ENCODE peak calls at places on chromosome 15, in eight cellular contexts. B, F, P, M, T, G, H and S are unnamed samples.

GRCh38 chr15:36897834-36898233 is 202.5 kb downstream of the MEIS2 start:
- DNase-seq in B (no peak), F (no peak), P (no peak), M (no peak), T (no peak), G (no peak), H (no peak), S (no peak)

GRCh38 chr15:29687204-29687768 is 135.0 kb downstream of the TJP1 start:
- DNase-seq in B (no peak), F (no peak), P (no peak), M (no peak), T (no peak), G (no peak), H (no peak), S (no peak)

GRCh38 chr15:96262497-96263268 is 67.8 kb upstream of the NR2F2 start:
- DNase-seq in B (no peak), F (no peak), P (no peak), M (no peak), T (no peak), G (no peak), H (peak), S (no peak)

GRCh38 chr15:100999369-100999768 is 80.2 kb downstream of the LRRK1 start:
- DNase-seq in B (no peak), F (no peak), P (no peak), M (no peak), T (no peak), G (no peak), H (peak), S (no peak)

GRCh38 chr15:52735231-52736089 is 54.7 kb downstream of the ONECUT1 start:
- DNase-seq in B (peak), F (peak), P (peak), M (peak), T (peak), G (peak), H (peak), S (peak)

GRCh38 chr15:99408236-99409096 is 157.2 kb downstream of the LRRC28 start:
- DNase-seq in B (no peak), F (no peak), P (no peak), M (peak), T (peak), G (peak), H (peak), S (peak)

GRCh38 chr15:41492597-41493204 is 973 bp upstream of the ITPKA start:
- DNase-seq in B (no peak), F (no peak), P (no peak), M (no peak), T (no peak), G (no peak), H (no peak), S (no peak)

GRCh38 chr15:90866161-90866715 is 2.1 kb upstream of the FURIN start:
- DNase-seq in B (no peak), F (no peak), P (no peak), M (no peak), T (no peak), G (no peak), H (no peak), S (no peak)

GRCh38 chr15:93771429-93772020 is 459.8 kb upstream of the MCTP2 start:
- DNase-seq in B (no peak), F (no peak), P (no peak), M (no peak), T (no peak), G (no peak), H (no peak), S (no peak)

GRCh38 chr15:69078638-69079037 is 64.1 kb downstream of the NOX5 start:
- DNase-seq in B (no peak), F (no peak), P (no peak), M (no peak), T (no peak), G (no peak), H (no peak), S (no peak)

GRCh38 chr15:69071265-69071664 is 56.8 kb downstream of the NOX5 start:
- DNase-seq in B (no peak), F (no peak), P (no peak), M (no peak), T (no peak), G (no peak), H (no peak), S (no peak)

GRCh38 chr15:69074843-69075224 is 60.3 kb downstream of the NOX5 start:
- DNase-seq in B (no peak), F (peak), P (no peak), M (peak), T (no peak), G (peak), H (no peak), S (no peak)

GRCh38 chr15:69075467-69075866 is 61.0 kb downstream of the NOX5 start:
- DNase-seq in B (no peak), F (no peak), P (no peak), M (no peak), T (no peak), G (no peak), H (no peak), S (no peak)

GRCh38 chr15:69074011-69074842 is 59.7 kb downstream of the NOX5 start:
- DNase-seq in B (peak), F (peak), P (no peak), M (peak), T (peak), G (peak), H (peak), S (no peak)
- TF ChIP-seq CTCF in B (no peak), F (peak), P (no peak), M (peak), T (no peak), G (no peak), H (no peak), S (no peak)

GRCh38 chr15:85880501-85881190 is 85.9 kb upstream of the KLHL25 start:
- DNase-seq in B (no peak), F (no peak), P (no peak), M (no peak), T (no peak), G (no peak), H (no peak), S (no peak)
- TF ChIP-seq CTCF in B (no peak), F (no peak), P (no peak), M (no peak), T (no peak), G (peak), H (no peak), S (no peak)

DNA sequence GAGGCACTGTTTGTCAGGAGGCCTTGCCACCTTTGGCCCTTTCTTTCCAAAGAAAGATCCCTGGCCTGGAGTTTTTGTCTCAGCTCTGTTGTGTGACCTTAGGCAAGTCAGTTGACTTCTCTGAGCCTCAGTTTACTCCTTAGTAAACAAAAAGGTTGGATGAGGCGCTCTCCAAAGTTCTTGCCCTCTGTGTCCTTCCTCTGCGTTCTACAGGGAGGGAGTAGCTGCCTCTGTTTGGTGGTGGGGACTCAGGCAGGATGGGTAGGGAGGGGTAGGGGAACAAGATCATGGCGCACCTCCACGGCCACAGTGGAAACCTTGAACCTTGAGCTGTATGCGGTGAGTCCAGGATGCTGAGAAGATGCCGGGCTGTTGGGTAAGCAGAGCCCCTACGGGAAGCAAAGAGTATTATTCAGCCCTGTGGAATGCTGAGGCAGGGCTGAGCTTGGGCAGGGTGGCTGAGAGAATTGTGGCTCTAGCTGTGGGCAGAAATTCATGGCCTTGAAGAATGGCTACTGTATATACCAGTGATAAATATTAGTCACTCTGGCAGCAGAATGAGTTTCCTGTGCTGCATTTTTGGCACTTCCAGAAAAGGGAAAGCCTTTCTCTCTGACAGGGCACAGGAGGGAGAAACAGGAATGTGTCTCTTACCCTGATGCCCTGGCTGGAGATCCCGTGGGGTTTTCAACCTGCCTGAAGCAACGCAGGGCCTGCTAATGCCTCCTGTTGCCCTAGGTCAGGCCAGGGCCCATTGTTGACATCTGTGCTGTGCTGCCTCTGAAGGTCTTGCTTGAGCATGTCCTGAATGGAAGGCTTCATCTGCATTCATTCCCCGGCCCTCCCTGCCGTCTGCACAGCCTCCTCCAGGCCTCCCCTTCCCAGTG is 39.9 kb downstream of the SMAD3 start:
- DNase-seq in B (no peak), F (no peak), P (no peak), M (peak), T (peak), G (no peak), H (peak), S (peak)
- TF ChIP-seq CTCF in B (no peak), F (peak), P (no peak), M (no peak), T (no peak), G (no peak), H (no peak), S (no peak)

DNA sequence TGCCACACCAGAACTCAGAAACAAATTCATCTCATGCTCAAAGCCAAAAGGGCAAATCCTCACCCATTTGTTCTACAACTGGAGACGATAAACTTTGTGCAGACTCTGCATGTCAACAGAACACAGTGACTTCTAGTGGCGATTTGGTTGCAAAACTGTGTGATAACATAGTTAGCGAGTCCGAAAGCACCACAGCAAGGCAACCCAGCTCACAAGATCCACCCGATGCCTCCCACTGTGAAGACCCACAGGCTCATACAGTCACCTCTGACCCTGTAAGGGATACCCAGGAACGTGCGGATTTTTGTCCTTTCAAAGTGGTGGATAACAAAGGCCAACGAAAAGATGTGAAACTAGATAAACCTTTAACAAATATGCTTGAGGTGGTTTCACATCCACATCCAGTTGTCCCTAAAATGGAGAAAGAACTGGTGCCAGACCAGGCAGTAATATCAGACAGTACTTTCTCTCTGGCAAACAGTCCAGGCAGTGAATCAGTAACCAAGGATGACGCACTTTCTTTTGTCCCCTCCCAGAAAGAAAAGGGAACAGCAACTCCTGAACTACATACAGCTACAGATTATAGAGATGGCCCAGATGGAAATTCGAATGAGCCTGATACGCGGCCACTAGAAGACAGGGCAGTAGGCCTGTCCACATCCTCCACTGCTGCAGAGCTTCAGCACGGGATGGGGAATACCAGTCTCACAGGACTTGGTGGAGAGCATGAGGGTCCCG is 199.7 kb downstream of the AKAP13 start:
- DNase-seq in B (no peak), F (no peak), P (no peak), M (peak), T (no peak), G (no peak), H (no peak), S (no peak)
- TF ChIP-seq CTCF in B (no peak), F (peak), P (no peak), M (peak), T (no peak), G (peak), H (no peak), S (no peak)

GRCh38 chr15:89441295-89441762 is 55.1 kb downstream of the RHCG start:
- DNase-seq in B (no peak), F (no peak), P (no peak), M (no peak), T (no peak), G (no peak), H (no peak), S (no peak)

GRCh38 chr15:89444855-89445254 is 51.5 kb downstream of the RHCG start:
- DNase-seq in B (no peak), F (no peak), P (no peak), M (no peak), T (no peak), G (no peak), H (no peak), S (no peak)

GRCh38 chr15:89442155-89442554 is 54.2 kb downstream of the RHCG start:
- DNase-seq in B (no peak), F (no peak), P (no peak), M (no peak), T (no peak), G (no peak), H (no peak), S (no peak)

GRCh38 chr15:89444241-89444797 is 52.1 kb downstream of the RHCG start:
- DNase-seq in B (no peak), F (no peak), P (no peak), M (no peak), T (no peak), G (no peak), H (no peak), S (no peak)

DNA sequence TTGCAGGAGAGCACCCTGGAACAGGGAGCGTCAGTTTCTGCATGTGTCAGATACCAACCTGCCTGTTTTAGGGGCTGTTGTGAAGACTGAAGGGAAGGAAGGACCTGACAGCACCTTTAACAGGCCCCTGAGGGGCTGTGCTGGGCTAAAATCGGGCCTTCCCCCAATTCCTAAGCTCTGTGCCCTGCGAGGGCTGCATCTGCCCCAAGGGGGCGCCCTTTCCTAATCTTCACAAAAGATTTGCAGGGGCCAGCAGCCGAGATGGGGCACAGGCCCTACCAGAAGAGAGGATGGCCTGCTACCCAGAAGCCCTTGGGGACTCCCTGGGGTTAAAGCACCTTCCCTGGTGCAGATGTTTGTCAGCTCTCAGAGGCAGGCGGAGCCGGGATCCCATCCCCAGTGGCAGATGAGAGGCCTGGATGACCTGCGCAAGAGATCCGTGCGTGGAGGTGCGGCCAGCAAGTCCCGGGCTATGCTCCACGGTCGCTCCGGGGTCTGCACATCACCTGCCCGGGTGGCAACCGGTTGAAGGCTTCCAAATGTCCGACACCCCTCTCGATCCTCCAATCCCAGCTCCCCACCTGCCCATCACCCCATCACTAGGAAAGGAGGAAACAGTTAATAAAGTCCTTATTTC is 53.6 kb downstream of the RHCG start:
- DNase-seq in B (peak), F (peak), P (no peak), M (peak), T (no peak), G (peak), H (peak), S (no peak)
- TF ChIP-seq CTCF in B (peak), F (peak), P (no peak), M (peak), T (peak), G (peak), H (peak), S (peak)

DNA sequence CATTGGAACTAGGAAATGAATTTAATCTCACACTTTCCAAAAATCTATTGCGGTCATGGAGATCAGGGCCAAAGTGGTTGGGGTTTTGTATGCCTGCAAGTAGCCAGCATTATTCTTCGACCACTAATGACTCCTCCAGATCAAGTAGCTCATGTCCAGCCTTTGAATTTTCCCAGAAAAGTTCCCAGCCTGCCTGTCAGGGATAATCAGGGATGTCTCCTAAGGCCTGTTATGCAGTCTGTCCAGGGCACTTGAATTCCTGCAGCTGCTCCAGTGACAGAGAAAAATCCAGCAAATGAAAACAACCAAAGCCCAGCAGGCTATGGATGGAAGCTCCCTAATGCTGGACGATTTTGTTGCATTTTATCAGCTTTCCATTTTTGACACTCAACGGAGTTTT is 215.4 kb downstream of the ADAMTSL3 start:
- DNase-seq in B (no peak), F (peak), P (no peak), M (no peak), T (no peak), G (no peak), H (no peak), S (no peak)
- TF ChIP-seq CTCF in B (no peak), F (no peak), P (no peak), M (no peak), T (no peak), G (no peak), H (no peak), S (no peak)

GRCh38 chr15:31236184-31237041 is 90.2 kb upstream of the KLF13 start:
- DNase-seq in B (no peak), F (peak), P (peak), M (peak), T (peak), G (peak), H (peak), S (peak)
- TF ChIP-seq CTCF in B (no peak), F (no peak), P (no peak), M (no peak), T (peak), G (peak), H (no peak), S (no peak)

GRCh38 chr15:86743283-86743903 is 663.7 kb downstream of the AGBL1 start:
- DNase-seq in B (peak), F (peak), P (no peak), M (peak), T (no peak), G (peak), H (no peak), S (no peak)
- TF ChIP-seq CTCF in B (peak), F (peak), P (no peak), M (peak), T (no peak), G (peak), H (no peak), S (no peak)